ENCODE peak calls at places on chromosomes 12 and 14, in four cellular contexts. X is activated gamma-delta T cell treated with Interleukin-2 at 50 U/mL for 16 hours; Y is activated CD8-positive, alpha-beta T cell treated with anti-CD3 and anti-CD28 coated beads, Interleukin-2, amount 10 ng/mL, durations not matched to agents 7 days and 5 days; O is effector CD8-positive, alpha-beta T cell. E is an unnamed sample.

GRCh38 chr12:22978962-22979361 is 354.0 kb downstream of the ETNK1 start:
- DNase-seq in Y (no peak), X (no peak), O (no peak), E (no peak)

GRCh38 chr14:60649815-60650381 is 621 bp upstream of the SIX1 start:
- DNase-seq in X (no peak), O (no peak), Y (no peak), E (no peak)

GRCh38 chr14:81341405-81342180 is 58.5 kb downstream of the STON2 start:
- DNase-seq in X (no peak), Y (no peak), O (no peak), E (no peak)

GRCh38 chr12:81596558-81596957 is 162.6 kb downstream of the PPFIA2 start:
- DNase-seq in O (no peak), X (no peak), Y (no peak), E (no peak)

GRCh38 chr14:39097159-39097558 is 5.9 kb downstream of the SEC23A start:
- DNase-seq in Y (no peak), O (no peak), X (no peak), E (no peak)

GRCh38 chr14:44767646-44768173 is 194.0 kb downstream of the KLHL28 start:
- DNase-seq in Y (no peak), X (no peak), O (no peak), E (no peak)

GRCh38 chr12:107622005-107622404 is 63.6 kb upstream of the PWP1 start:
- DNase-seq in Y (no peak), X (no peak), O (no peak), E (no peak)

GRCh38 chr14:91517013-91517412 is 6.9 kb upstream of the PPP4R3A start:
- DNase-seq in X (no peak), Y (no peak), O (no peak), E (no peak)